ENCODE peak calls at places on chromosomes 3 and 15, in seven cellular contexts. H, L, V, G, A, P and E are unnamed samples.

GRCh38 chr3:130865537-130865936 is 28.3 kb upstream of the ATP2C1 start:
- DNase-seq in L (no peak), G (no peak), P (no peak), V (no peak), A (no peak), H (no peak), E (no peak)

GRCh38 chr3:16174976-16175901 is 759 bp downstream of the GALNT15 start:
- DNase-seq in P (no peak), V (no peak), H (no peak), G (no peak), A (no peak), L (no peak), E (peak)

GRCh38 chr3:11720220-11721113 is 76.8 kb upstream of the VGLL4 start:
- DNase-seq in L (peak), A (peak), V (no peak), H (peak), P (peak), G (peak), E (peak)

GRCh38 chr15:35281515-35281914 is 196.4 kb upstream of the NANOGP8 start:
- DNase-seq in P (no peak), H (no peak), G (no peak), A (no peak), L (no peak), V (no peak), E (peak)

GRCh38 chr3:73409405-73409804 is 215.3 kb downstream of the PDZRN3 start:
- DNase-seq in P (no peak), A (no peak), H (no peak), L (no peak), G (no peak), V (no peak), E (peak)

GRCh38 chr3:15079083-15079482 is 14.0 kb upstream of the MRPS25 start:
- DNase-seq in P (no peak), L (no peak), V (no peak), A (no peak), H (no peak), G (no peak), E (no peak)

GRCh38 chr3:53845881-53846133 is 412 bp downstream of the CHDH start:
- DNase-seq in G (no peak), P (no peak), L (no peak), A (no peak), H (no peak), V (no peak), E (no peak)

GRCh38 chr3:69425249-69425648 is 39.4 kb upstream of the FRMD4B start:
- DNase-seq in H (no peak), L (peak), G (peak), P (no peak), A (peak), V (no peak), E (peak)

GRCh38 chr15:67853454-67853853 is 13.6 kb upstream of the RNU6-1 start:
- DNase-seq in V (no peak), H (no peak), A (no peak), P (no peak), L (no peak), G (no peak), E (no peak)

GRCh38 chr3:120064641-120065040 is 29.6 kb downstream of the GSK3B start:
- DNase-seq in A (no peak), P (no peak), V (no peak), L (no peak), H (no peak), G (no peak), E (peak)

GRCh38 chr15:61411941-61412510 is 182.9 kb upstream of the RORA start:
- DNase-seq in A (no peak), G (no peak), H (no peak), L (no peak), P (no peak), V (no peak), E (no peak)

GRCh38 chr3:43695443-43695842 is 4.7 kb downstream of the ABHD5 start:
- DNase-seq in G (no peak), P (no peak), H (no peak), V (peak), A (no peak), L (no peak), E (peak)

GRCh38 chr3:119695480-119695879 is 7.3 kb upstream of the CFAP91 start:
- DNase-seq in L (no peak), A (no peak), P (no peak), G (peak), H (no peak), V (no peak), E (peak)

GRCh38 chr15:66424963-66425612 is 38.4 kb downstream of the MAP2K1 start:
- DNase-seq in A (no peak), V (no peak), H (no peak), L (no peak), G (peak), P (no peak), E (no peak)

GRCh38 chr15:78103406-78104118 is 11.2 kb downstream of the SH2D7 start:
- DNase-seq in G (peak), H (no peak), A (no peak), L (no peak), P (peak), V (no peak), E (no peak)

GRCh38 chr3:4935347-4935746 is 43.9 kb upstream of the BHLHE40 start:
- DNase-seq in L (no peak), V (no peak), H (no peak), G (peak), P (no peak), A (no peak), E (no peak)

GRCh38 chr3:94158461-94158860 is 95.6 kb downstream of the NSUN3 start:
- DNase-seq in V (no peak), G (no peak), L (no peak), P (no peak), A (no peak), H (no peak), E (no peak)

GRCh38 chr3:96814581-96815567 is at the start of gene EPHA6:
- DNase-seq in H (no peak), A (peak), L (peak), P (no peak), V (no peak), G (no peak), E (no peak)

GRCh38 chr3:96813134-96813819 is 1.1 kb upstream of the EPHA6 start:
- DNase-seq in L (peak), H (peak), P (peak), A (peak), G (peak), V (peak), E (peak)

GRCh38 chr3:96813820-96814580 is 394 bp upstream of the EPHA6 start:
- DNase-seq in H (peak), G (peak), A (peak), P (peak), L (peak), V (no peak), E (peak)
- TF ChIP-seq CTCF in H (no peak), G (no peak), A (peak), P (no peak), L (peak), V (peak), E (no peak)

GRCh38 chr15:89749526-89749925 is 1.5 kb downstream of the MESP1 start:
- DNase-seq in H (no peak), G (no peak), A (no peak), V (no peak), L (no peak), P (no peak), E (no peak)
- H3K4me3 ChIP-seq in H (no peak), G (no peak), A (no peak), V (no peak), L (no peak), P (peak), E (no peak)

DNA sequence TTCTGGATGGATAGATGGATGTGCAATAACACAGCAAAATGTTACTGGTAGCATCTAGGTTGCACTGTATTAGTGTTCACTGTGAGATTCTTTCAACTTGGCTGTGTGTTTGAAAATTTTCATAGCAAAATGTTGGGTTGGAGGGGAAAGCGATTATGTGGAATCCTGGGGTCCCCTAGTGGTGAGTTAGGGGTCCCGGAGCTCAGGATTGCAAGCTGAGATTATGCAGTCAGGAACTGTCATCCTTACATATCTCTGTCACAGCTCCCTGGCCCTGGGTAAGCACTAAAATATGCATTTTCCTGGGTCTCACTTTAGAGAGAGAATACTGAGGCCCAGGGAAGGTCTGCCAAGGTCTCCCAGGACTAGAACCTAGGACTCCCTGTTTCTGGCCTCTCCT is 77.2 kb downstream of the CEMIP start:
- DNase-seq in V (no peak), G (no peak), H (no peak), P (no peak), L (peak), A (no peak), E (no peak)
- TF ChIP-seq CTCF in V (peak), G (peak), H (no peak), P (no peak), L (peak), A (peak), E (peak)

GRCh38 chr15:74137544-74137920 is 7.1 kb downstream of the ISLR2 start:
- DNase-seq in G (no peak), P (no peak), A (no peak), V (no peak), L (no peak), H (no peak), E (no peak)
- H3K4me3 ChIP-seq in G (no peak), P (peak), A (no peak), V (no peak), L (no peak), H (no peak), E (no peak)

DNA sequence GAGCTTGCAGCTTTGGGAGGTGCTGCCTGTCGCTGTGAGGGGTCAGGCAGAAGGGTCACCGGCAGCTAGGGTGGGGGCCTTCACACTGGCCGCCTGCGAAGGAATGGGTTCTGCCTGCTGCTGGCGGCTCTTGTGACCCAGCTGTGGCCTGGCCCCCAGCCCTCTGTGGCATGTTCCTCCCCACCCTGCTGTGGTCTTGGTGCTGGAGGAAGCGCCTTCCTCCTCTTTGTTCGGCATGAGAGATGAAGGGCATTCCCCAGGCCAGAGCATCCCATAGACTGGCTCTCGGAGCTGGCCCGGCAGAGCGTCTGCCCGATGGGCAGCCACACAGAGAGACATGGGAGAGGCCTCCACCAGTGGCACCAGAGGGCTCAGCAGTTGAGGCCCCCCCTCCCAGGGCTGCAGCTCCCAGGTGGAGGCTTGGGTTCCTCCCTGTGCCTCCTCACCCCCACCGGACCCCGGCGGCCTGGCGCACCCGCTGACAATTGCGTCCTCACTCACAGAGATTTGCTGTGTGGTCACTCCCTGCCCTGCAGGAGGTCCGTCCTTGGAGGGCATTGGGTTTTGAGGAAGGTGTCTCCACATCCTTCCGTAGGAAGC is 162.2 kb downstream of the NSMCE3 start:
- DNase-seq in P (no peak), G (no peak), H (no peak), V (no peak), A (no peak), L (no peak), E (no peak)
- TF ChIP-seq CTCF in P (no peak), G (no peak), H (no peak), V (no peak), A (no peak), L (no peak), E (no peak)

GRCh38 chr15:95679847-95680582 is 650.5 kb upstream of the NR2F2 start:
- DNase-seq in L (no peak), H (no peak), V (no peak), P (no peak), A (no peak), G (no peak), E (no peak)
- H3K4me3 ChIP-seq in L (no peak), H (no peak), V (no peak), P (no peak), A (no peak), G (no peak), E (no peak)

DNA sequence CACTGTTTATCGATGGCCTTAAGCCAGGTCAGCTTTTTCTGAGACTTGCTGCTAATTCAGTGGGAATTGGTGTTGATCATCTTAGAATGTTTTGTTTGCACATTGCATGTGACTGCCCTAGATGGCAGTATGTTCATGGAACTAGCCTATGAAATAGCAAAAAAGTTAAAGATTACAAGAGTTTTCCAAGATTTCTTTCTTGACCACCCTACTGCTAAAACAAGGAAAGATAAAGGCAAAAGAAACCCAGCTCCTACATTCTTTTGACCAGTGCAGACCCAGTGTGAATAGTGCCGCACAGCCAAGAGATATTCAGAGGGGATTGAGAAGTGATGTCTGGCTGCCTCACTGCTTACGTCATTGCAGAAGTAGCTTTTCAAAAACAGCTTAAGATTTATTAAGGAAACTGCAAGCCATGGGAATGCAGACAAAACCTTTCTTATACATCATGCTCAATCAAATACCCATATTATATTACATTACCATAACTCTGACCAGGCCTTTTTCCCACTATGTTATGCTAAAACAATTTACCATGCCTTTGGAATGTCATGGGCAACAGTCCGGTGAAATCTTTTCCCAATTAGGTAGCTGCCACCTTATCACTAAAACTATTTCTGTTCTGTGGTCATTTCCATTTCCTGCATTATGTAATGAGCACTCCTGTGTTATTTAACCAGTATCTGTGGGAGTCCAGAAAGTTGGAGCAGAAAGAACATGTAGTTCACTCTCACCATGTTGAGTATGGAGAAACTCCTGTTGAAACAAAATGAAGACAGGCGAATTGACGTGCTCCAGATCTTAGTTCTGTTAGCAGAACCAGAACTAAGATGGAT is 6.0 kb downstream of the PHLDB2 start:
- DNase-seq in L (no peak), V (peak), A (peak), H (no peak), P (no peak), G (no peak), E (peak)
- TF ChIP-seq CTCF in L (no peak), V (peak), A (peak), H (no peak), P (peak), G (no peak), E (peak)

GRCh38 chr3:194421-194820 is 2.1 kb upstream of the CHL1 start:
- DNase-seq in V (no peak), A (no peak), G (no peak), L (no peak), P (no peak), H (no peak), E (no peak)
- H3K4me3 ChIP-seq in V (no peak), A (no peak), G (no peak), L (no peak), P (no peak), H (no peak), E (no peak)

GRCh38 chr3:127588675-127589577 is 1.6 kb downstream of the TPRA1 start:
- DNase-seq in H (no peak), V (peak), G (peak), P (no peak), L (peak), A (peak), E (peak)

GRCh38 chr3:127593187-127593586 is 2.7 kb upstream of the TPRA1 start:
- DNase-seq in V (no peak), L (no peak), P (no peak), A (no peak), G (no peak), H (no peak), E (no peak)

GRCh38 chr3:127590282-127590592 is 296 bp downstream of the TPRA1 start:
- DNase-seq in G (no peak), V (no peak), L (no peak), A (no peak), H (no peak), P (peak), E (peak)

GRCh38 chr3:127589600-127590281 is 792 bp downstream of the TPRA1 start:
- DNase-seq in L (peak), H (no peak), P (no peak), G (peak), V (no peak), A (peak), E (peak)

DNA sequence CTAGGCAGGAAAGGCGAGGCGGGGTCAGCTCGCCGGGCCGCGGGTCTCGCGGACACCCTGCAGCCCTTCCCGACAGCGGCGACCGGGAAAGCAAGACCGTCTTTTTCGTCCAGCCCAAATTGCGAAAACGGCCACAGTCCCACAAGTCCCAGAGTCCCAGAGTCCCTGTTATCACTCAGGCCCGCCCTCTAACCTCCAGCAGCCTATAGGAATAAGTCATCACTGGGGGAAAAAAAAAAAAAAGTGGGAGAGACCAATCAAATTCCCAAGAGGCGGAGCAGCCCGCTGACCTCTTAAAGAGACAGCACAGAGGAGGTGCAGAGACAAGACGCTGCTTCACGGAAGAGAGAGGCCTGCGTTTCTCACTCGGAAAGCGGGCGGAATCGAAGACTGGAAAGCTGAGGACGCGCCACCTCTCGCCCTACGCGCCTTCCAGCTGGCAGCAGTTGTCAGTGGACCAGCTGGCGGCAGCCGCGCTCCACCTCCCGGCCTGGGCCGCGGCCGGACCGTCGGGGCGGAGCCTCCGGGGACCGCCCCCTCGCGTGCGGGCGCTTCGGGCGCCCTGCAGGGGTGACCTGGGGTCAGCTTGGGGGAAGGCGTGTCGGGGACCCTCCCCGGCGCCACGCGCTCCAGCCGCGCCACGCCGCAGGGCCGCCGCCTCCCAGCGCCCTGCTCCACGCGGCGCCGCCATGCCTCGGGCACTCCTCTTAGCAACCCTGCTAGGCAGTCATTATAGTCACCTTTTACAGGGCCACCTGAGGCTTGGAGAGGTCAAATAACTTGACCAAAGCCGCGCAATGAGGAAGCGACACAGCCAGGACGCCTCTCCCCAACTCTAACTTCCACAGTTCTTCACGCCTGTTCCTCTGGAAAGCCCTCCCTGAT is at the start of gene TPRA1:
- DNase-seq in V (peak), H (peak), G (peak), L (peak), A (peak), P (peak), E (peak)
- TF ChIP-seq CTCF in V (no peak), H (no peak), G (peak), L (peak), A (no peak), P (peak), E (no peak)